ENCODE peak calls at places on chromosome 15, in four cellular contexts. One of them, this sample, is unnamed.

GRCh38 chr15:58269455-58270414 is 131.6 kb downstream of the AQP9 start:
- DNase-seq in upper lobe of left lung: no peak
- DNase-seq in breast epithelium: no peak
- DNase-seq in GM12878: peak
- DNase-seq in this sample: no peak

GRCh38 chr15:44299997-44300396 is 11.5 kb downstream of the GOLM2 start:
- DNase-seq in GM12878: no peak
- DNase-seq in upper lobe of left lung: no peak
- DNase-seq in breast epithelium: no peak
- DNase-seq in this sample: no peak

GRCh38 chr15:58438956-58439355 is 7.2 kb downstream of the LIPC start:
- DNase-seq in upper lobe of left lung: no peak
- DNase-seq in GM12878: no peak
- DNase-seq in breast epithelium: peak
- DNase-seq in this sample: no peak

GRCh38 chr15:44066211-44066827 is 128.8 kb downstream of the FRMD5 start:
- DNase-seq in upper lobe of left lung: no peak
- DNase-seq in GM12878: peak
- DNase-seq in breast epithelium: no peak
- DNase-seq in this sample: peak

GRCh38 chr15:88647362-88648105 is 8.7 kb downstream of the ISG20 start:
- DNase-seq in GM12878: no peak
- DNase-seq in breast epithelium: peak
- DNase-seq in upper lobe of left lung: no peak
- DNase-seq in this sample: no peak

GRCh38 chr15:50979041-50979440 is 70.6 kb downstream of the AP4E1 start:
- DNase-seq in GM12878: no peak
- DNase-seq in breast epithelium: no peak
- DNase-seq in upper lobe of left lung: no peak
- DNase-seq in this sample: no peak

GRCh38 chr15:34609658-34610057 is 26.2 kb upstream of the GOLGA8B start:
- DNase-seq in GM12878: peak
- DNase-seq in breast epithelium: no peak
- DNase-seq in upper lobe of left lung: no peak
- DNase-seq in this sample: no peak

GRCh38 chr15:28955160-28955502 is 69.4 kb downstream of the APBA2 start:
- DNase-seq in upper lobe of left lung: no peak
- DNase-seq in GM12878: peak
- DNase-seq in breast epithelium: no peak
- DNase-seq in this sample: no peak

GRCh38 chr15:29124581-29125381 is 144.8 kb downstream of the NSMCE3 start:
- DNase-seq in upper lobe of left lung: no peak
- DNase-seq in breast epithelium: no peak
- DNase-seq in GM12878: no peak
- DNase-seq in this sample: no peak

GRCh38 chr15:88450125-88450798 is 16.9 kb downstream of the MRPL46 start:
- DNase-seq in GM12878: no peak
- DNase-seq in upper lobe of left lung: no peak
- DNase-seq in breast epithelium: no peak
- DNase-seq in this sample: peak

GRCh38 chr15:53811530-53811929 is 52.1 kb upstream of the WDR72 start:
- DNase-seq in breast epithelium: no peak
- DNase-seq in upper lobe of left lung: no peak
- DNase-seq in GM12878: no peak
- DNase-seq in this sample: no peak

GRCh38 chr15:25094519-25094918 is 139.7 kb downstream of the SNRPN start:
- DNase-seq in upper lobe of left lung: no peak
- DNase-seq in GM12878: no peak
- DNase-seq in breast epithelium: no peak
- DNase-seq in this sample: no peak

GRCh38 chr15:99619712-99620111 is 53.9 kb downstream of the MEF2A start:
- DNase-seq in upper lobe of left lung: no peak
- DNase-seq in breast epithelium: no peak
- DNase-seq in GM12878: no peak
- DNase-seq in this sample: no peak

GRCh38 chr15:20352241-20353200 is 189.1 kb downstream of the GOLGA6L6 start:
- DNase-seq in GM12878: no peak
- DNase-seq in breast epithelium: no peak
- DNase-seq in upper lobe of left lung: peak
- DNase-seq in this sample: no peak

GRCh38 chr15:76393614-76394013 is 57.0 kb downstream of the ISL2 start:
- DNase-seq in GM12878: no peak
- DNase-seq in breast epithelium: no peak
- DNase-seq in upper lobe of left lung: no peak
- DNase-seq in this sample: no peak

GRCh38 chr15:67548862-67549651 is 6.6 kb downstream of the MAP2K5 start:
- DNase-seq in GM12878: no peak
- DNase-seq in breast epithelium: no peak
- DNase-seq in upper lobe of left lung: peak
- DNase-seq in this sample: no peak

GRCh38 chr15:98000249-98001203 is 40.0 kb downstream of the ARRDC4 start:
- DNase-seq in upper lobe of left lung: no peak
- DNase-seq in breast epithelium: peak
- DNase-seq in GM12878: no peak
- DNase-seq in this sample: no peak

GRCh38 chr15:34808016-34808415 is 12.7 kb upstream of the ACTC1 start:
- DNase-seq in breast epithelium: no peak
- DNase-seq in GM12878: no peak
- DNase-seq in upper lobe of left lung: no peak
- DNase-seq in this sample: no peak

GRCh38 chr15:85875756-85876155 is 81.0 kb upstream of the KLHL25 start:
- DNase-seq in breast epithelium: no peak
- DNase-seq in GM12878: no peak
- DNase-seq in upper lobe of left lung: no peak
- DNase-seq in this sample: no peak

GRCh38 chr15:83436513-83437158 is 10.5 kb upstream of the SH3GL3 start:
- DNase-seq in breast epithelium: no peak
- DNase-seq in upper lobe of left lung: no peak
- DNase-seq in GM12878: no peak
- DNase-seq in this sample: no peak

GRCh38 chr15:74978503-74978902 is 16.9 kb upstream of the SCAMP5 start:
- DNase-seq in GM12878: no peak
- DNase-seq in breast epithelium: no peak
- DNase-seq in upper lobe of left lung: no peak
- DNase-seq in this sample: no peak

GRCh38 chr15:52220896-52221660 is 29.9 kb upstream of the GNB5 start:
- DNase-seq in GM12878: no peak
- DNase-seq in breast epithelium: no peak
- DNase-seq in upper lobe of left lung: no peak
- DNase-seq in this sample: no peak

GRCh38 chr15:69568621-69569020 is 116.0 kb downstream of the RPLP1 start:
- DNase-seq in upper lobe of left lung: no peak
- DNase-seq in breast epithelium: no peak
- DNase-seq in GM12878: no peak
- DNase-seq in this sample: no peak

GRCh38 chr15:68817304-68818087 is 3.2 kb downstream of the ANP32A start:
- DNase-seq in breast epithelium: peak
- DNase-seq in GM12878: no peak
- DNase-seq in upper lobe of left lung: peak
- DNase-seq in this sample: no peak

GRCh38 chr15:65517866-65518207 is 348 bp upstream of the DPP8 start:
- DNase-seq in upper lobe of left lung: no peak
- DNase-seq in breast epithelium: no peak
- DNase-seq in GM12878: no peak
- DNase-seq in this sample: no peak

GRCh38 chr15:82625136-82625535 is 22.0 kb downstream of the CPEB1 start:
- DNase-seq in breast epithelium: no peak
- DNase-seq in GM12878: no peak
- DNase-seq in upper lobe of left lung: no peak
- DNase-seq in this sample: no peak

GRCh38 chr15:75065851-75066509 is 42.6 kb downstream of the PPCDC start:
- DNase-seq in upper lobe of left lung: no peak
- DNase-seq in breast epithelium: no peak
- DNase-seq in GM12878: no peak
- DNase-seq in this sample: no peak

GRCh38 chr15:101807345-101807945 is 4.1 kb downstream of the OR4F6 start:
- DNase-seq in GM12878: no peak
- DNase-seq in upper lobe of left lung: no peak
- DNase-seq in breast epithelium: no peak
- DNase-seq in this sample: no peak

GRCh38 chr15:72604794-72605193 is 49.7 kb upstream of the GOLGA6B start:
- DNase-seq in breast epithelium: no peak
- DNase-seq in upper lobe of left lung: no peak
- DNase-seq in GM12878: no peak
- DNase-seq in this sample: no peak

GRCh38 chr15:79339588-79340314 is 28.8 kb downstream of the TMED3 start:
- DNase-seq in breast epithelium: no peak
- DNase-seq in GM12878: no peak
- DNase-seq in upper lobe of left lung: no peak
- DNase-seq in this sample: no peak

GRCh38 chr15:67880651-67881182 is 40.9 kb upstream of the RNU6-1 start:
- DNase-seq in breast epithelium: peak
- DNase-seq in upper lobe of left lung: no peak
- DNase-seq in GM12878: no peak
- DNase-seq in this sample: no peak

GRCh38 chr15:31217067-31217466 is 109.6 kb upstream of the KLF13 start:
- DNase-seq in upper lobe of left lung: no peak
- DNase-seq in breast epithelium: no peak
- DNase-seq in GM12878: no peak
- DNase-seq in this sample: no peak

GRCh38 chr15:31214864-31215489 is 111.7 kb upstream of the KLF13 start:
- DNase-seq in GM12878: no peak
- DNase-seq in upper lobe of left lung: peak
- DNase-seq in breast epithelium: peak
- DNase-seq in this sample: no peak

GRCh38 chr15:31216210-31216911 is 110.3 kb upstream of the KLF13 start:
- DNase-seq in upper lobe of left lung: peak
- DNase-seq in GM12878: no peak
- DNase-seq in breast epithelium: peak
- DNase-seq in this sample: peak

GRCh38 chr15:31214158-31214863 is 112.3 kb upstream of the KLF13 start:
- DNase-seq in upper lobe of left lung: no peak
- DNase-seq in GM12878: no peak
- DNase-seq in breast epithelium: no peak
- DNase-seq in this sample: no peak

GRCh38 chr15:31215490-31216209 is 111.0 kb upstream of the KLF13 start:
- DNase-seq in upper lobe of left lung: peak
- DNase-seq in breast epithelium: peak
- DNase-seq in GM12878: no peak
- DNase-seq in this sample: peak
- TF ChIP-seq POLR2A in upper lobe of left lung: peak
- TF ChIP-seq POLR2A in breast epithelium: no peak
- TF ChIP-seq POLR2A in GM12878: peak
- TF ChIP-seq POLR2A in this sample: peak

GRCh38 chr15:41928637-41929620 is 35.1 kb upstream of the SPTBN5 start:
- DNase-seq in breast epithelium: no peak
- DNase-seq in GM12878: peak
- DNase-seq in upper lobe of left lung: no peak
- DNase-seq in this sample: peak
- TF ChIP-seq POLR2AphosphoS5 in breast epithelium: no peak
- TF ChIP-seq POLR2AphosphoS5 in GM12878: peak
- TF ChIP-seq POLR2AphosphoS5 in upper lobe of left lung: peak
- TF ChIP-seq POLR2AphosphoS5 in this sample: peak

DNA sequence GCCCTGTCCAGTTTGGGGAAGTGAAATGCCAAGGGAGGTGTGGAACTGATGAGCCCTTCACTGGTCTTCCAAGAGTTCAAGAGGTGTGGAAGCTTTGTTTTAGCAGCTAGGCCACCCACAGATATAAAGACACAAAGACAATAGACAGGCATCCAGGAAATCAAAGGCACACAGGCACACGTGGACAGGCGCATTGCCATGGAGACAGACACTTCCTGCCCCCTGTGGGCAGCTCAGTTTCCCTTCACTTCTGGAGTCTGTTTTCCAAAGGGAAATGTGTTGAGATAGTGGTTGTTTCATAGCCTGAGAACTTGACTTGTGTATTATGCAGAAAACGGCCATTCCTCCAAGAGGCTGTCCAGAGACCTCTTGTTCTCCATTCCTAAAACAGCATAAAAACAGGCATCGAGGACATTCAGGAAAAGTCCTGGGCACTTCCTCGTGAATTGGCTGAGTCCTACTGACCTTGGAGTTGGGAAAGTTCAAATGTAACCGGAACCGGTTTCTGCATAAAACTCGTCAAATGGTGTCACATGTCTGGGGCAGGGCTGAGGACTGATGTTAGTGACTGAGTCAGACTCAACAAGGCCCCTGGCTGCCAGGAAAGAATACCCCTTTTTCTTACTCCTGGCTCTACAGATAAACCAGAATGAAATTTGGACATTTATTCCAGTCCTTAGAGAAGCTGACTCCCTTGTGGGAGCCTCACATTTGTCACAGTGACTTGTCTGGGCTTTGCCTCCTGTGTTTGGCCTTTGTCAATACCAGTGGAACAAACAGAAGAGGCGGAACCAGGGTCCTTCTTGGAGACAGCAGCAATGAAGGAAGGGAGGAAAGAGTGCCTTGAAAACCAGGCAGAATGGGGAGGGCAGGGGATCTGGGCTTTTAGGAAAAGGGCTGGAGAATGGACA is 1.3 kb downstream of the ALPK3 start:
- DNase-seq in upper lobe of left lung: no peak
- DNase-seq in breast epithelium: no peak
- DNase-seq in GM12878: no peak
- DNase-seq in this sample: no peak
- TF ChIP-seq POLR2A in upper lobe of left lung: no peak
- TF ChIP-seq POLR2A in breast epithelium: no peak
- TF ChIP-seq POLR2A in GM12878: no peak
- TF ChIP-seq POLR2A in this sample: no peak

GRCh38 chr15:89904519-89904918 is 8.2 kb downstream of the ARPIN start:
- DNase-seq in GM12878: no peak
- DNase-seq in breast epithelium: no peak
- DNase-seq in upper lobe of left lung: peak
- DNase-seq in this sample: no peak
- TF ChIP-seq POLR2AphosphoS5 in GM12878: no peak
- TF ChIP-seq POLR2AphosphoS5 in breast epithelium: no peak
- TF ChIP-seq POLR2AphosphoS5 in upper lobe of left lung: no peak
- TF ChIP-seq POLR2AphosphoS5 in this sample: no peak

DNA sequence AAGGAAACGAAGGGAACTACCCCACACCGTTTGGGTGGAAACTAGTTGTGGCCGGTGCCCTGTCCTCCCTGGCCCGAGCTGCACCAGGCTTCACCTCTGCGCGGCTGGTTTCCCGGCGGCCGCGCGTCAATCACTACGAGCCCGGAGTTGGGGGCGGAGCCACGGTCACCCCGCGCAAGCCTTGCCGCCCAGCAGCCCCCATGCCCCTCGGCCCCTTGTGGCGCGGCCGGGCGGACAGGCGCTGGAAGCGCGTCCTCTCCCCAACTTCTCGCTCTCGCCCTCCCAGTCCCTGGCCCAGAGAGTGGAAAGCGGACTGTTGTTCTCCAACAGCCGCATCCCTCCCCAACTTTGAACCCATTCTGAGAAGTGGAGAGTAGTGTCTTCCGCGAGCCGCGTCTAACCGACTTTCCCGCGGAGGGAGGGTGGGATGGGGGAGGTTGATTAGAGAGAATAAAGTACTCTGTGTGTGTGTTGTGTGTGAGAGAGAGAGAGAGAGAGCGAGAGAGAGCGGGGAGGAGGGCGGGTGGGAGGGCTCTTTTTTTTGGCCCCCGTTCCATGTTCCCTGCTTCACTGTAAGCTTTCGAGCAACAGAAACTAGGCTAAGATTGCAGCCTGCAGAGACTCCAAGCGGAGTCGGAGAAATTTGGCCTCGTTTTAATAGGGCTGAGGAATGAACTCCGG is 1.4 kb upstream of the MEIS2 start:
- DNase-seq in GM12878: no peak
- DNase-seq in breast epithelium: peak
- DNase-seq in upper lobe of left lung: peak
- DNase-seq in this sample: peak
- TF ChIP-seq POLR2A in GM12878: peak
- TF ChIP-seq POLR2A in breast epithelium: peak
- TF ChIP-seq POLR2A in upper lobe of left lung: no peak
- TF ChIP-seq POLR2A in this sample: no peak